ENCODE peak calls at places on chromosomes 7 and 10, in eight cellular contexts. N is left lung, T is MCF 10A, Y is GM23338, M is nephron progenitor cell, K is D721Med, G is uterus, X is RWPE1. P is an unnamed sample.

GRCh38 chr7:132207211-132207610 is 369.1 kb downstream of the PLXNA4 start:
- DNase-seq in K (no peak), X (no peak), M (no peak), Y (no peak), N (no peak), G (no peak), T (no peak), P (no peak)

GRCh38 chr10:12372846-12373245 is 23.5 kb downstream of the CAMK1D start:
- DNase-seq in Y (no peak), T (no peak), N (no peak), X (no peak), G (no peak), M (no peak), K (no peak), P (no peak)

GRCh38 chr7:5827755-5828154 is 46.3 kb upstream of the RNF216 start:
- DNase-seq in T (peak), M (peak), K (no peak), Y (peak), N (no peak), X (no peak), G (no peak), P (peak)

GRCh38 chr10:43971306-43971705 is 322.6 kb upstream of the ZNF32 start:
- DNase-seq in M (no peak), T (no peak), K (no peak), N (no peak), Y (no peak), X (no peak), G (no peak), P (no peak)

GRCh38 chr7:50267525-50268041 is 36.9 kb upstream of the IKZF1 start:
- DNase-seq in M (no peak), K (no peak), G (no peak), T (no peak), N (no peak), X (no peak), Y (no peak), P (no peak)

GRCh38 chr10:5951721-5952407 is 25.5 kb downstream of the IL15RA start:
- DNase-seq in M (no peak), N (no peak), Y (no peak), T (no peak), X (no peak), G (no peak), K (no peak), P (no peak)

GRCh38 chr7:29885626-29886025 is 79.3 kb downstream of the WIPF3 start:
- DNase-seq in T (no peak), N (no peak), Y (no peak), M (no peak), X (no peak), G (no peak), K (no peak), P (no peak)

GRCh38 chr10:6108631-6109443 is 20.0 kb downstream of the RBM17 start:
- DNase-seq in M (peak), X (peak), G (no peak), N (no peak), T (peak), K (no peak), Y (peak), P (peak)

GRCh38 chr10:70379581-70380176 is 2.7 kb downstream of the LRRC20 start:
- DNase-seq in K (no peak), G (no peak), X (no peak), M (no peak), T (peak), Y (peak), N (no peak), P (peak)

GRCh38 chr7:42734568-42734967 is 177.3 kb downstream of the C7orf25 start:
- DNase-seq in N (no peak), G (no peak), Y (no peak), X (no peak), K (no peak), T (no peak), M (no peak), P (no peak)

GRCh38 chr7:130367088-130367755 is 13.1 kb upstream of the CPA1 start:
- DNase-seq in M (no peak), X (no peak), K (no peak), Y (no peak), G (no peak), T (no peak), N (no peak), P (no peak)

GRCh38 chr10:114634607-114634974 is 23.5 kb downstream of the ABLIM1 start:
- DNase-seq in Y (no peak), M (no peak), G (peak), X (peak), T (peak), N (no peak), K (no peak), P (no peak)

GRCh38 chr10:52314007-52314821 is at the start of gene DKK1:
- DNase-seq in T (peak), X (peak), M (peak), Y (peak), N (peak), K (no peak), G (peak), P (peak)

GRCh38 chr7:123494193-123494796 is 40.1 kb downstream of the IQUB start:
- DNase-seq in N (no peak), M (peak), Y (peak), K (no peak), T (peak), X (peak), G (peak), P (peak)

GRCh38 chr7:100211342-100211780 is 8.4 kb upstream of the PVRIG start:
- DNase-seq in N (no peak), K (no peak), M (no peak), T (no peak), Y (no peak), X (no peak), G (no peak), P (peak)

GRCh38 chr7:144670251-144670650 is 165.6 kb downstream of the TPK1 start:
- DNase-seq in K (no peak), G (no peak), X (peak), Y (peak), N (no peak), T (peak), M (no peak), P (no peak)
- TF ChIP-seq CTCF in K (peak), G (no peak), X (no peak), Y (no peak), N (no peak), T (peak), M (no peak), P (no peak)

GRCh38 chr7:106779877-106780276 is 85.2 kb upstream of the PIK3CG start:
- DNase-seq in X (no peak), N (no peak), G (no peak), T (peak), Y (peak), M (peak), K (no peak), P (no peak)
- TF ChIP-seq CTCF in X (no peak), N (no peak), G (no peak), T (no peak), Y (peak), M (no peak), K (no peak), P (peak)

DNA sequence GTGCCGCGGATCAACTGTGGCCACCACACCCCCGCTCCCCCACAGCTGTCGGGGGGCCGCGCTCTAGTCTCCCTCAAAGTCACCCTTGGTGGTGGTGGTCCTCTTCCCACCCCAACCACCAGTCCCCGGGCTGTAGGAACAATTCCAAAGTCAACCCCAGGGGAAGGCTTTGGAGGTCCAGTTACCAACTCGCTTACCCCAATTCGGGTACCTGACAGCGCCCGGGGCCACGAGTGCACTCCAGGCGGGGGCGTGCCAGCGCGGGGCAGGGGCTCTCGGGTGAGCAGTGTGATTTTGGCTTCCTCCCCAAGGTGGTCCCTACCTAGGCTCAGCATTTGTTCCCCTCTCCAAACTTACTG is 584 bp upstream of the ZMIZ1 start:
- DNase-seq in K (no peak), M (no peak), Y (peak), T (peak), X (no peak), N (peak), G (no peak), P (peak)
- TF ChIP-seq CTCF in K (no peak), M (no peak), Y (no peak), T (no peak), X (no peak), N (no peak), G (no peak), P (no peak)

DNA sequence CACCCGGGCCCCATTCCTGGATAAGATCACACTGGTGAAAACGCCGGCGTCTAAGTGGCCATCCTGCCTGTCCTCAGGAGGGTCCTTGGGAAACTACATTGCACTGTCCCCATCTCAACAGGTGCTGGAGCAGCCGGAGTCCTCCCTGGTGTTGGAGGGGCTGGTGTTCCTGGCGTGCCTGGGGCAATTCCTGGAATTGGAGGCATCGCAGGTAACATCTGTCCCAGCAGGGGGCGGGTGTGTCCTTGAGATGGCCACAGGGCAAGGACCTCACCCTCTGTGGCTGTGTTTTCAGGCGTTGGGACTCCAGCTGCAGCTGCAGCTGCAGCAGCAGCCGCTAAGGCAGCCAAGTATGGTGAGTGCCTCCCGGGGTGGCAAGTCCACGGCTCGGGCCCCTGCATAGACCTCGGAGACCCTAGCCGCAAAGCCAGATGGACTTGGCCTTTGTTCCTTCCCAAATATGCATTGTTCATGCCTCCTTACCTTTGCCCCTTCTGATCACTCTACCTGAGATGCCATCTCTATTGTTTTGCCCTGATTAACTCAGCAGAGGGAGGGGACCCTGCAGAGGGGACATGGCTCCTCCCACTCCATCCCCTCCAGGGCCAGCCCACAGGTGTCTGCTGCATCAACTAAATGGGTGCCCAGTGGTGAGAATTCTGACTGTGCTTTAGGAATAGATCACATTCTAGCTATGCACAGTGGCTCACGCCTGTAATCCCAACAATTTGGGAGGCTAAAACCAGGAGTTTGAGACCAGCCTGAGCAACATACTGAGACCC is 23.8 kb downstream of the ELN start:
- DNase-seq in Y (peak), X (peak), K (no peak), G (no peak), N (peak), T (peak), M (peak), P (no peak)
- TF ChIP-seq CTCF in Y (peak), X (no peak), K (peak), G (no peak), N (peak), T (peak), M (peak), P (no peak)

GRCh38 chr7:157501576-157501975 is 164.8 kb downstream of the DNAJB6 start:
- DNase-seq in Y (no peak), M (no peak), N (no peak), K (no peak), T (no peak), X (no peak), G (no peak), P (no peak)

GRCh38 chr7:157502701-157503111 is 165.9 kb downstream of the DNAJB6 start:
- DNase-seq in X (no peak), N (no peak), G (peak), T (no peak), Y (no peak), K (no peak), M (no peak), P (no peak)

GRCh38 chr7:157505646-157506045 is 168.8 kb downstream of the DNAJB6 start:
- DNase-seq in T (no peak), N (no peak), X (no peak), M (no peak), K (no peak), Y (no peak), G (no peak), P (no peak)

GRCh38 chr7:157500171-157500960 is 163.6 kb downstream of the DNAJB6 start:
- DNase-seq in K (no peak), Y (peak), G (no peak), M (no peak), X (no peak), T (no peak), N (no peak), P (no peak)

GRCh38 chr7:157503229-157503628 is 166.4 kb downstream of the DNAJB6 start:
- DNase-seq in T (no peak), M (no peak), N (no peak), K (no peak), X (no peak), Y (no peak), G (no peak), P (no peak)
- TF ChIP-seq CTCF in T (no peak), M (no peak), N (no peak), K (no peak), X (no peak), Y (no peak), G (no peak), P (no peak)

GRCh38 chr7:128343554-128344430 is at the start of gene RBM28:
- DNase-seq in Y (peak), K (peak), X (peak), N (peak), T (peak), M (peak), G (peak), P (peak)
- TF ChIP-seq CTCF in Y (no peak), K (no peak), X (no peak), N (no peak), T (no peak), M (no peak), G (peak), P (no peak)

GRCh38 chr10:130422366-130423324 is 286.5 kb downstream of the GLRX3 start:
- DNase-seq in K (no peak), N (no peak), Y (no peak), G (no peak), X (no peak), T (no peak), M (no peak), P (no peak)
- TF ChIP-seq CTCF in K (no peak), N (no peak), Y (no peak), G (no peak), X (no peak), T (no peak), M (no peak), P (no peak)

DNA sequence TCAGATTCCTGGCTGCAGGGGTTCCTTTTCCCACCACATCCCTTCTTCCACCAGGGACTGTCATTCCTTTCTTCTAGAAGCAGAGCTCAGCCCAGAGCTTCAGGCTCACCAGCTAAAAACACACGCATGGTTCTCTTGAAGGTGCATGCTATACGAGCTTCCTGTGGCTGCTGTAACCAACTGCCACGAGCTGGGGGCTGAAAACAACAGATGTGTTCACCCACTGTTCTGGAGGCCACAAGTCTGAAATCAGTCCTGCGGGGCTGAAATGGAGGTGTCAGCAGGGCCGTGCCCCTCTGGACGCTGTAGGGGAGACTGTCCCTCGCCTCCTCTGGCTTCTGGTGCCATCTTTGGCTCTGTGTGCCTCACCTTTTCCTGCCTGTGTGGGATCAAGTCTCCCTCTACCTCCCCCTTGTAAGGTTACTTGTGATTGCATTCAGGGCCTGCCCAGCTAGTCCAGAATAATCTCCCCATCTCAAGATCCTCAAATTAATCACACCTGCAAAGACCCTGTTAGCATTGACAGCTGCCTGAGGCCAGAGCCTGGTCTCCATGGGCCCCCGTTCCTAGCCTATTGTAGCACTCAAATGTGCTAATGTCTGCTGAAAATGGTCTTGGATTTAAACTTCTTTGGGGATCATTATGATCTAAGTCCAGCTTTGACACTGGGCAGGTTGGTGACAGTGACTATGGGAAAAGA is 13.7 kb downstream of the RAB19 start:
- DNase-seq in K (no peak), G (no peak), X (no peak), T (no peak), N (peak), Y (no peak), M (no peak), P (no peak)
- TF ChIP-seq CTCF in K (no peak), G (no peak), X (no peak), T (no peak), N (no peak), Y (no peak), M (no peak), P (no peak)

GRCh38 chr7:128900237-128900636 is 10.3 kb downstream of the KCP start:
- DNase-seq in K (no peak), M (no peak), X (no peak), T (no peak), G (no peak), Y (no peak), N (no peak), P (no peak)
- TF ChIP-seq CTCF in K (no peak), M (no peak), X (no peak), T (no peak), G (no peak), Y (no peak), N (no peak), P (no peak)